ENCODE peak calls at places on chromosomes 16 and 17, in ten cellular contexts. A is ovary, X is H54, D is esophagus squamous epithelium, J is NB4, C is stomach, P is uterus, Q is tibial nerve, E is gastrocnemius medialis, B is lower leg skin. I is an unnamed sample.
A peak's percentile ranks its signal among the peaks of the same experiment; 100 is the strongest.

GRCh38 chr17:48498168-48498840 is 32.5 kb downstream of the HOXB1 start:
- DNase-seq in A (no peak), X (no peak), D (no peak), J (no peak), C (no peak), P (no peak), Q (no peak), E (no peak), B (no peak), I (no peak)

GRCh38 chr17:39763046-39763800 is 25.5 kb downstream of the GRB7 start:
- DNase-seq in A (no peak), X (no peak), D (no peak), J (no peak), C (no peak), P (no peak), Q (no peak), E (no peak), B (no peak), I (no peak)

GRCh38 chr17:81601525-81602120 is 35.3 kb downstream of the NPLOC4 start:
- DNase-seq in A (no peak), X (no peak), D (no peak), J (peak; percentile 78), C (peak; percentile 29), P (no peak), Q (no peak), E (no peak), B (no peak), I (no peak)

GRCh38 chr17:70405492-70406220 is 236.3 kb downstream of the KCNJ2 start:
- DNase-seq in A (no peak), X (peak; percentile 29), D (no peak), J (peak; percentile 51), C (no peak), P (no peak), Q (no peak), E (no peak), B (no peak), I (no peak)

GRCh38 chr16:88533945-88534641 is 36.1 kb upstream of the ZC3H18 start:
- DNase-seq in A (peak; percentile 89), X (peak; percentile 76), D (no peak), J (peak; percentile 84), C (peak; percentile 59), P (peak; percentile 83), Q (peak; percentile 66), E (peak; percentile 67), B (peak; percentile 93), I (peak; percentile 86)

GRCh38 chr17:12744298-12744697 is 45.0 kb upstream of the ARHGAP44 start:
- DNase-seq in A (no peak), X (no peak), D (no peak), J (no peak), C (no peak), P (no peak), Q (no peak), E (no peak), B (no peak), I (peak; percentile 66)

GRCh38 chr16:85258166-85258565 is 145.9 kb upstream of the CIBAR2 start:
- DNase-seq in A (no peak), X (no peak), D (no peak), J (no peak), C (no peak), P (no peak), Q (no peak), E (no peak), B (no peak), I (no peak)

GRCh38 chr17:31175237-31175636 is 80.5 kb downstream of the NF1 start:
- DNase-seq in A (no peak), X (no peak), D (no peak), J (no peak), C (no peak), P (no peak), Q (no peak), E (no peak), B (no peak), I (no peak)

GRCh38 chr17:63041722-63042121 is 75.7 kb downstream of the TANC2 start:
- DNase-seq in A (no peak), X (no peak), D (no peak), J (no peak), C (no peak), P (no peak), Q (no peak), E (no peak), B (no peak), I (no peak)

GRCh38 chr16:56632160-56632847 is at the start of gene MT1M:
- DNase-seq in A (peak; percentile 46), X (no peak), D (no peak), J (no peak), C (peak; percentile 69), P (peak; percentile 58), Q (no peak), E (peak; percentile 48), B (peak; percentile 95), I (peak; percentile 79)
- TF ChIP-seq POLR2A in A (no peak), X (no peak), D (no peak), J (no peak), C (no peak), P (peak; percentile 30), Q (peak; percentile 47), E (peak; percentile 65), B (no peak), I (peak; percentile 51)

GRCh38 chr17:61495161-61495857 is 43.1 kb downstream of the TBX4 start:
- DNase-seq in A (no peak), X (peak; percentile 69), D (no peak), J (peak; percentile 60), C (no peak), P (no peak), Q (no peak), E (no peak), B (no peak), I (no peak)
- TF ChIP-seq POLR2A in A (no peak), X (no peak), D (no peak), J (no peak), C (no peak), P (no peak), Q (no peak), E (no peak), B (no peak), I (no peak)

GRCh38 chr16:77212736-77213541 is 13.7 kb downstream of the SYCE1L start:
- DNase-seq in A (peak; percentile 86), X (no peak), D (no peak), J (peak; percentile 35), C (peak; percentile 62), P (peak; percentile 71), Q (peak; percentile 40), E (no peak), B (peak; percentile 95), I (peak; percentile 59)
- TF ChIP-seq POLR2A in A (peak; percentile 74), X (peak; percentile 35), D (no peak), J (no peak), C (no peak), P (peak; percentile 41), Q (no peak), E (no peak), B (no peak), I (no peak)

GRCh38 chr17:35373532-35373983 is at the start of gene SLFN11:
- DNase-seq in A (peak; percentile 91), X (peak; percentile 67), D (peak; percentile 33), J (peak; percentile 94), C (peak; percentile 71), P (peak; percentile 90), Q (peak; percentile 86), E (peak; percentile 76), B (peak; percentile 98), I (peak; percentile 91)
- TF ChIP-seq POLR2A in A (peak; percentile 96), X (peak; percentile 78), D (peak; percentile 85), J (peak; percentile 99), C (no peak), P (peak; percentile 83), Q (peak; percentile 91), E (peak; percentile 92), B (no peak), I (peak; percentile 84)

GRCh38 chr17:17888821-17889220 is 52.0 kb upstream of the SREBF1 start:
- DNase-seq in A (no peak), X (no peak), D (no peak), J (peak; percentile 26), C (no peak), P (no peak), Q (no peak), E (no peak), B (no peak), I (no peak)

GRCh38 chr17:17890773-17891759 is 54.3 kb upstream of the SREBF1 start:
- DNase-seq in A (no peak), X (peak; percentile 87), D (no peak), J (peak; percentile 73), C (peak; percentile 57), P (no peak), Q (no peak), E (no peak), B (no peak), I (peak; percentile 49)

GRCh38 chr17:17889922-17890321 is 53.1 kb upstream of the SREBF1 start:
- DNase-seq in A (no peak), X (no peak), D (no peak), J (no peak), C (no peak), P (no peak), Q (no peak), E (no peak), B (no peak), I (no peak)

GRCh38 chr17:17892009-17892408 is 55.2 kb upstream of the SREBF1 start:
- DNase-seq in A (no peak), X (no peak), D (no peak), J (no peak), C (no peak), P (no peak), Q (no peak), E (no peak), B (no peak), I (no peak)

GRCh38 chr17:17892731-17893130 is 55.9 kb upstream of the SREBF1 start:
- DNase-seq in A (no peak), X (no peak), D (no peak), J (no peak), C (no peak), P (no peak), Q (no peak), E (no peak), B (no peak), I (no peak)
- TF ChIP-seq POLR2A in A (no peak), X (no peak), D (no peak), J (no peak), C (no peak), P (no peak), Q (no peak), E (no peak), B (no peak), I (no peak)

GRCh38 chr17:28347261-28347891 is 10.0 kb downstream of the POLDIP2 start:
- DNase-seq in A (peak; percentile 46), X (peak; percentile 71), D (no peak), J (no peak), C (peak; percentile 50), P (no peak), Q (no peak), E (no peak), B (no peak), I (no peak)
- TF ChIP-seq POLR2A in A (no peak), X (no peak), D (no peak), J (no peak), C (no peak), P (no peak), Q (no peak), E (no peak), B (no peak), I (no peak)

GRCh38 chr17:77462101-77462500 is 321.3 kb downstream of the SEC14L1 start:
- DNase-seq in A (no peak), X (no peak), D (no peak), J (no peak), C (no peak), P (no peak), Q (no peak), E (no peak), B (no peak), I (peak; percentile 38)
- TF ChIP-seq POLR2A in A (no peak), X (no peak), D (no peak), J (no peak), C (no peak), P (no peak), Q (no peak), E (no peak), B (no peak), I (no peak)